ENCODE peak calls at places on chromosomes 2 and 18, in six cellular contexts. P is effector memory CD4-positive, alpha-beta T cell; U is uterus; N is K562; L is thyroid gland; F is Karpas-422. O is an unnamed sample. For H3K4me1 and H3K36me3, the result is how much of the 10 kb centered on the place peaks cover.

GRCh38 chr18:40012931-40013609 is 1942.0 kb upstream of the PIK3C3 start:
- DNase-seq in N (no peak), L (no peak), F (no peak), P (no peak), U (no peak), O (no peak)

GRCh38 chr2:186841940-186842339 is 7.0 kb downstream of the ZSWIM2 start:
- DNase-seq in L (no peak), N (no peak), U (no peak), P (no peak), F (no peak), O (no peak)

GRCh38 chr2:2191110-2191707 is 139.9 kb downstream of the MYT1L start:
- DNase-seq in P (no peak), N (no peak), L (no peak), F (no peak), U (no peak), O (no peak)

GRCh38 chr2:50438293-50438692 is 593.6 kb downstream of the NRXN1 start:
- DNase-seq in F (no peak), N (no peak), L (no peak), P (no peak), U (no peak), O (no peak)

GRCh38 chr2:133200684-133201421 is 367.4 kb downstream of the NCKAP5 start:
- DNase-seq in L (no peak), U (no peak), P (no peak), N (no peak), F (no peak), O (no peak)

GRCh38 chr2:146496248-146496647 is 1348.6 kb upstream of the ACVR2A start:
- DNase-seq in N (no peak), F (no peak), P (no peak), L (no peak), U (no peak), O (no peak)

GRCh38 chr2:70707706-70708105 is 60.3 kb downstream of the ADD2 start:
- DNase-seq in U (no peak), N (no peak), L (no peak), F (no peak), P (no peak), O (no peak)

GRCh38 chr2:210540471-210541257 is 15.7 kb upstream of the CPS1 start:
- DNase-seq in L (no peak), F (no peak), U (no peak), N (no peak), P (no peak), O (no peak)

GRCh38 chr2:33272001-33272400 is 204.4 kb upstream of the RASGRP3 start:
- DNase-seq in P (no peak), F (peak), N (no peak), L (no peak), U (no peak), O (no peak)

GRCh38 chr2:189702071-189702470 is 27.6 kb downstream of the ANKAR start:
- DNase-seq in U (no peak), P (no peak), L (no peak), N (no peak), F (peak), O (no peak)

GRCh38 chr2:45170191-45170975 is 161.1 kb upstream of the SIX2 start:
- DNase-seq in U (no peak), P (no peak), F (no peak), L (no peak), N (no peak), O (no peak)

GRCh38 chr2:171244970-171245782 is 84.5 kb upstream of the TLK1 start:
- DNase-seq in N (no peak), L (no peak), U (no peak), F (peak), P (no peak), O (no peak)

GRCh38 chr2:216904974-216905373 is 45.1 kb upstream of the TNP1 start:
- DNase-seq in L (no peak), P (no peak), U (no peak), F (no peak), N (no peak), O (no peak)

GRCh38 chr2:150120271-150120950 is 367.1 kb downstream of the RND3 start:
- DNase-seq in U (no peak), F (no peak), L (no peak), N (no peak), P (no peak), O (no peak)

GRCh38 chr2:233446616-233447305 is 92.5 kb downstream of the DGKD start:
- DNase-seq in L (no peak), P (no peak), F (no peak), N (no peak), U (no peak), O (no peak)

GRCh38 chr2:222722327-222722946 is 51.0 kb downstream of the MOGAT1 start:
- DNase-seq in P (no peak), F (no peak), N (no peak), U (no peak), L (no peak), O (no peak)

GRCh38 chr2:44952143-44952805 is 10.8 kb downstream of the SIX3 start:
- DNase-seq in L (peak), F (peak), N (peak), P (no peak), U (no peak), O (no peak)

GRCh38 chr18:26894006-26894405 is 28.5 kb upstream of the AQP4 start:
- DNase-seq in P (no peak), N (no peak), U (no peak), F (no peak), L (no peak), O (no peak)

GRCh38 chr2:192128655-192129054 is 66.1 kb downstream of the TMEFF2 start:
- DNase-seq in L (peak), P (no peak), U (no peak), F (no peak), N (no peak), O (no peak)

GRCh38 chr2:230944123-230944653 is 19.1 kb upstream of the GPR55 start:
- DNase-seq in L (no peak), U (no peak), P (no peak), N (no peak), F (no peak), O (no peak)

DNA sequence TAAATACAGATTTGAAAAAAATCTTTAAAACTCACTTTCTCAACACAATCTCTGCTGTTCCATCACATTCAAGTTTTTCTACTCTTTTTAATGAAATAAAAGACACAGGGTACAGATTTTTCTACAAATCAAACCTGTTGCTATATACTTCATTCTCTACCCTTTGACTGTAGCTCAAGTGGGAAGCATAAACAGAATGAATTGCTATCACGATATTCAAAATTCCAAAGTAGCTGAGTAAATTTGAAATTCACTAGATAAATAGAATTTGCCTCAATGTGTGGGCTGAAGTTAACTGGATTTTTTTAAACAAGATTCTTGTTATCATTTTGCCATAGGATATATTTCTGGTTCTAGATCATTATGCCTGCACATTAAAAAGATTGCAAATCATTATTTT is 185.9 kb downstream of the ZNF521 start:
- DNase-seq in P (no peak), L (no peak), U (no peak), N (no peak), F (no peak), O (no peak)
- H3K27ac ChIP-seq in P (no peak), L (no peak), U (no peak), N (no peak), F (no peak), O (no peak)

DNA sequence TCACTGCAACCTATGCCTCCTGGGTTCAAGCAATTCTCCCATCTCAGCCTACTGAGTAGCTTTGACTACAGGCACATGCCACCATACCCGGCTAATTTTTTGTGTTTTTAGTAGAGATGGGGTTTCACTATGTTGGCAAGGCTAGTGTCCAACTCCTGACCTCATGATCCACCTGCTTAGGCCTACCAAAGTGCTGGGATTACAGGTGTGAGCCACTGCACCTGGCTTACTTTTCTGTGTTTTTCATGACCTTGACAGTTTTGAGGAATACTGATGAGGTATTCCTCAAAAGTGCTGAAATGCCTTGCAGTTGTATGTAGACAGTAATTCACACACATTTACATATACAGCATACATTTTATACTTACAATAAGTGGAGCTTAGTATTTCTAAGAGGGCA is 126.1 kb downstream of the PHLPP1 start:
- DNase-seq in U (no peak), N (no peak), L (peak), F (no peak), P (no peak), O (no peak)
- H3K4me1 ChIP-seq in U (under half), N (under half), L (under half), F (under half), P (under half), O (under half)

DNA sequence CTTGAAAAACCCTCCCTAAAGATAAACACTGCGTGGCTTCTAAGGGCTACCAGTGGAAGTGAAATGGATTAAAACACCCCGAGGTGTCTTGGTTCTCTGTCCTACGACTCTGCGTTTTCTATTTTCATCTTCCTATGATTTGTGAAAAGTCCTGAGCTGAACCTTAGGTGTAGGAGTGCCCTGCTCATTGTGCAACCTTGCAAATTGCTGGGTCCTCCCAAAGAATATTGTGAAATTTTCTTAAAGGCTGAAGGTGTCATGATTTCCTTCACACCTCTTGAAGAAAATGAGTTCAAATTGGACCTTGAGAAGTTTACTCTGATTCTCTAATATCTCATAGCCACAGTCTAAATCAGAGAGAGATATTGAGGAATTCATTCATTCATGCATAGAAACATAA is 1.8 kb upstream of the SLC19A3 start:
- DNase-seq in L (no peak), U (no peak), F (no peak), N (no peak), P (no peak), O (no peak)
- H3K36me3 ChIP-seq in L (under half), U (under half), F (under half), N (under half), P (under half), O (under half)

GRCh38 chr2:67210430-67210829 is 186.7 kb upstream of the ETAA1 start:
- DNase-seq in F (no peak), U (no peak), P (no peak), N (no peak), L (no peak), O (no peak)
- H3K27ac ChIP-seq in F (no peak), U (no peak), P (no peak), N (no peak), L (no peak), O (no peak)

DNA sequence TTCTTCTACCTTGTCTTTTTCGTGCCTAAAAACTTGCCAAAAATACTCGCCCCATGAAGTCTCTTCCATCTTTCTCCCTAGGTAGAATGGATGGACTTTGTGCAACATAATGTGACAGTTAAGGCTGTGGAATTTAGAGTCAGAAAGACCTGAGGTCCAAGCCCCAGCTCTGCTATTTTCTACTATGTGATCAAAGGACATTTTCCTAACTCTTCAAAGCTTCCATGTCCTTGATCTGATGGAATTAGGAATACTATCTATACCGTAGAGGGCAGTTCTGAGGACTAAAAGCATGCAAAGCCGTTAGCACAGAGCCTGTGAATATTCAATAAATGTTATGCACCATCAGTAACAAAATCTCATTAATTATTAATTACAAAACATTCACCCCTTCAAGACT is 15.2 kb downstream of the IWS1 start:
- DNase-seq in U (no peak), N (no peak), P (no peak), L (no peak), F (no peak), O (no peak)
- H3K4me1 ChIP-seq in U (under half), N (under half), P (under half), L (under half), F (half or more), O (under half)

GRCh38 chr2:234457421-234457820 is 39.5 kb downstream of the ARL4C start:
- DNase-seq in P (no peak), L (no peak), U (no peak), N (no peak), F (no peak), O (no peak)
- H3K36me3 ChIP-seq in P (under half), L (under half), U (under half), N (under half), F (under half), O (under half)

GRCh38 chr18:74546007-74546406 is 11.7 kb downstream of the CNDP1 start:
- DNase-seq in N (no peak), P (no peak), L (no peak), F (no peak), U (no peak), O (no peak)
- H3K27ac ChIP-seq in N (no peak), P (no peak), L (peak), F (no peak), U (peak), O (no peak)